ENCODE peak calls at places on chromosomes 13 and 19, in seven cellular contexts. U is cardiac muscle cell, P is upper lobe of left lung, Z is fibroblast of lung, J is GM12865, D is tibial artery, M is mammary epithelial cell. S is an unnamed sample.

GRCh38 chr19:15776264-15776663 is 11.2 kb upstream of the OR10H5 start:
- DNase-seq in U (no peak), P (no peak), Z (no peak), J (no peak), D (no peak), M (no peak), S (no peak)

GRCh38 chr13:97241761-97242160 is 19.6 kb downstream of the MBNL2 start:
- DNase-seq in U (no peak), P (no peak), Z (no peak), J (no peak), D (no peak), M (no peak), S (no peak)

GRCh38 chr13:40190656-40191100 is 475.8 kb downstream of the FOXO1 start:
- DNase-seq in U (peak), P (no peak), Z (peak), J (peak), D (peak), M (peak), S (peak)

GRCh38 chr13:87498681-87499080 is 172.5 kb upstream of the SLITRK5 start:
- DNase-seq in U (no peak), P (no peak), Z (peak), J (peak), D (no peak), M (peak), S (no peak)

GRCh38 chr19:54415208-54415900 is at the start of gene TTYH1:
- DNase-seq in U (no peak), P (peak), Z (no peak), J (no peak), D (no peak), M (no peak), S (no peak)

GRCh38 chr13:41788552-41788951 is 172.4 kb downstream of the VWA8 start:
- DNase-seq in U (peak), P (no peak), Z (no peak), J (no peak), D (no peak), M (peak), S (no peak)

GRCh38 chr19:29715695-29716581 is 877 bp upstream of the C19orf12 start:
- DNase-seq in U (peak), P (no peak), Z (peak), J (peak), D (no peak), M (no peak), S (no peak)

GRCh38 chr13:46668302-46668720 is 115.3 kb downstream of the LRCH1 start:
- DNase-seq in U (peak), P (no peak), Z (peak), J (peak), D (peak), M (peak), S (peak)

GRCh38 chr19:1501200-1501595 is 10.2 kb downstream of the REEP6 start:
- DNase-seq in U (no peak), P (peak), Z (no peak), J (no peak), D (no peak), M (no peak), S (no peak)

GRCh38 chr13:78709028-78709427 is 50.1 kb upstream of the OBI1 start:
- DNase-seq in U (no peak), P (no peak), Z (no peak), J (no peak), D (no peak), M (peak), S (no peak)

GRCh38 chr13:98457053-98457452 is 119.9 kb downstream of the STK24 start:
- DNase-seq in U (no peak), P (peak), Z (no peak), J (no peak), D (no peak), M (no peak), S (no peak)

GRCh38 chr13:77733674-77734073 is 36.2 kb downstream of the SLAIN1 start:
- DNase-seq in U (no peak), P (no peak), Z (no peak), J (no peak), D (no peak), M (no peak), S (no peak)

GRCh38 chr13:29993196-29993595 is 142.8 kb upstream of the UBL3 start:
- DNase-seq in U (no peak), P (no peak), Z (no peak), J (no peak), D (no peak), M (no peak), S (no peak)

GRCh38 chr13:60078226-60078625 is 85.5 kb downstream of the DIAPH3 start:
- DNase-seq in U (no peak), P (no peak), Z (no peak), J (no peak), D (no peak), M (peak), S (no peak)

GRCh38 chr13:93942016-93942415 is 537.5 kb downstream of the DCT start:
- DNase-seq in U (peak), P (no peak), Z (peak), J (no peak), D (no peak), M (peak), S (no peak)

GRCh38 chr13:79386125-79386822 is 19.8 kb downstream of the RBM26 start:
- DNase-seq in U (no peak), P (no peak), Z (no peak), J (peak), D (no peak), M (peak), S (no peak)

GRCh38 chr13:38868399-38868798 is 122.2 kb downstream of the STOML3 start:
- DNase-seq in U (no peak), P (no peak), Z (no peak), J (no peak), D (no peak), M (no peak), S (no peak)

GRCh38 chr13:31950121-31950810 is 81.3 kb upstream of the FRY start:
- DNase-seq in U (no peak), P (no peak), Z (no peak), J (no peak), D (no peak), M (no peak), S (no peak)

GRCh38 chr13:49649244-49649962 is 21.1 kb downstream of the ARL11 start:
- DNase-seq in U (peak), P (no peak), Z (peak), J (no peak), D (no peak), M (peak), S (peak)

GRCh38 chr19:45467456-45468158 is at the start of gene FOSB:
- DNase-seq in U (peak), P (peak), Z (peak), J (peak), D (peak), M (peak), S (peak)

GRCh38 chr13:103000157-103000556 is 66.1 kb downstream of the SLC10A2 start:
- DNase-seq in U (no peak), P (no peak), Z (no peak), J (no peak), D (no peak), M (no peak), S (no peak)

GRCh38 chr19:39637891-39638290 is 17.8 kb upstream of the LGALS16 start:
- DNase-seq in U (no peak), P (no peak), Z (no peak), J (no peak), D (no peak), M (no peak), S (no peak)

GRCh38 chr13:88887045-88887662 is 1216.0 kb downstream of the SLITRK5 start:
- DNase-seq in U (no peak), P (no peak), Z (no peak), J (peak), D (no peak), M (no peak), S (no peak)

GRCh38 chr13:33676045-33676699 is 141.8 kb upstream of the RFC3 start:
- DNase-seq in U (peak), P (no peak), Z (peak), J (no peak), D (no peak), M (no peak), S (peak)

GRCh38 chr13:54373211-54373610 is 1344.6 kb downstream of the OLFM4 start:
- DNase-seq in U (no peak), P (no peak), Z (no peak), J (no peak), D (no peak), M (no peak), S (no peak)

GRCh38 chr19:49913720-49914119 is 15.3 kb upstream of the ATF5 start:
- DNase-seq in U (no peak), P (no peak), Z (no peak), J (no peak), D (no peak), M (no peak), S (no peak)

GRCh38 chr13:100707818-100708740 is 33.5 kb upstream of the TMTC4 start:
- DNase-seq in U (peak), P (no peak), Z (no peak), J (no peak), D (no peak), M (peak), S (no peak)

GRCh38 chr19:18772620-18773587 is 18.2 kb downstream of the COMP start:
- DNase-seq in U (no peak), P (peak), Z (no peak), J (no peak), D (no peak), M (peak), S (no peak)

GRCh38 chr13:103772576-103772975 is 706.4 kb upstream of the SLC10A2 start:
- DNase-seq in U (no peak), P (no peak), Z (no peak), J (peak), D (no peak), M (no peak), S (no peak)

GRCh38 chr19:16180611-16181010 is 4.6 kb upstream of the FAM32A start:
- DNase-seq in U (peak), P (no peak), Z (peak), J (no peak), D (no peak), M (peak), S (peak)

GRCh38 chr13:23741879-23742510 is 147.2 kb downstream of the MIPEP start:
- DNase-seq in U (no peak), P (no peak), Z (no peak), J (peak), D (no peak), M (no peak), S (no peak)

GRCh38 chr13:57557979-57558529 is 73.5 kb upstream of the PCDH17 start:
- DNase-seq in U (peak), P (no peak), Z (peak), J (no peak), D (no peak), M (no peak), S (no peak)

GRCh38 chr13:47794963-47795362 is 206.1 kb downstream of the SUCLA2 start:
- DNase-seq in U (peak), P (no peak), Z (peak), J (peak), D (no peak), M (peak), S (peak)

GRCh38 chr19:43468354-43469159 is 3.1 kb upstream of the LYPD3 start:
- DNase-seq in U (no peak), P (no peak), Z (no peak), J (no peak), D (no peak), M (peak), S (no peak)

GRCh38 chr13:79481685-79482052 is 714 bp downstream of the NDFIP2 start:
- DNase-seq in U (no peak), P (no peak), Z (no peak), J (peak), D (no peak), M (peak), S (no peak)

GRCh38 chr13:19266979-19267378 is 85.4 kb upstream of the TUBA3C start:
- DNase-seq in U (no peak), P (no peak), Z (no peak), J (no peak), D (no peak), M (no peak), S (no peak)

GRCh38 chr13:109700176-109700575 is 86.2 kb downstream of the IRS2 start:
- DNase-seq in U (peak), P (peak), Z (peak), J (no peak), D (peak), M (peak), S (peak)

GRCh38 chr19:8680676-8681344 is 17.8 kb downstream of the ACTL9 start:
- DNase-seq in U (no peak), P (no peak), Z (no peak), J (no peak), D (no peak), M (no peak), S (no peak)

GRCh38 chr19:6725513-6726231 is 5.2 kb upstream of the C3 start:
- DNase-seq in U (no peak), P (no peak), Z (no peak), J (no peak), D (no peak), M (no peak), S (no peak)

GRCh38 chr19:6723108-6723618 is 2.7 kb upstream of the C3 start:
- DNase-seq in U (peak), P (no peak), Z (peak), J (no peak), D (peak), M (peak), S (peak)

GRCh38 chr19:6721773-6722172 is 1.3 kb upstream of the C3 start:
- DNase-seq in U (no peak), P (no peak), Z (no peak), J (peak), D (no peak), M (no peak), S (no peak)

GRCh38 chr19:6724631-6725185 is 4.3 kb upstream of the C3 start:
- DNase-seq in U (no peak), P (no peak), Z (no peak), J (no peak), D (no peak), M (no peak), S (no peak)

DNA sequence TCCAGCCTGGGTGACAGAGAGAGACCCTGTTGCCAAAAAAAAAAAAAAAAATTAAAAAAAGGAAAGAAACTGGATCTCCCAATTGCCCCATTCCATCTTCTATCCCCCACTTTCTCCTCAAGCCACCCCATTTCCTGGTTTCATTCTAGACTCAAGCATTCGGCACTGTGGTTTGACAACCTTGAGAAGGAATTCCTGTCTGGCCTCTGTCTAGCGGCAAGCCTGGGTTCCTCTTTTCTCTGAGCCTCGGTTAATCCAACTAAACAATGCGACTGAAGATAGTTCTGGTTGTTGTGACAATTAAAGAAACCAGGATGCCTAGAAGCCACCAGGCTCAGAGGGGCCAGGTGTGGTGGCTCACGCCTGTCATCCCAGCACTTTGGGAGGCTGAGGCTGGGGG is 3.3 kb upstream of the C3 start:
- DNase-seq in U (peak), P (no peak), Z (no peak), J (no peak), D (no peak), M (no peak), S (peak)
- H3K4me3 ChIP-seq in U (no peak), P (no peak), Z (no peak), J (no peak), D (no peak), M (no peak), S (no peak)

DNA sequence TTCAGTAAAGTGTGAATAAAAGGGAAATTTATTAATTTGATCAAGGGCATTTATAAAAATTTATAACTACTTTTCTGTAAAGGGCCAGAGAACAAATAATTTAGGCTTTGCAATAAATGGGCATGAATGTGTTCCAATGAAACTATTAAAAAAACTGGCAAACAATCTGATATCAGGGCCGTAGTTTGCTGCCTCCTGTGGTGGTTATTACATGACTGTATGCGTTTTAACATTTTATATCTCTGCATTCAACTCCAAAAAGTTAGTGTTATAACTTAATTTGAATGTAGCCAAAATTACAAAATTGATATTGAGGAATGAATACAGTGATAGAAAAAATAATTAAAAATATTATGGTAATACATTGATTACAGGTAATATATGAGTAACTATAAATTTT is 80.5 kb upstream of the POSTN start:
- DNase-seq in U (no peak), P (no peak), Z (no peak), J (no peak), D (no peak), M (no peak), S (no peak)
- TF ChIP-seq CTCF in U (peak), P (no peak), Z (peak), J (no peak), D (no peak), M (peak), S (peak)

DNA sequence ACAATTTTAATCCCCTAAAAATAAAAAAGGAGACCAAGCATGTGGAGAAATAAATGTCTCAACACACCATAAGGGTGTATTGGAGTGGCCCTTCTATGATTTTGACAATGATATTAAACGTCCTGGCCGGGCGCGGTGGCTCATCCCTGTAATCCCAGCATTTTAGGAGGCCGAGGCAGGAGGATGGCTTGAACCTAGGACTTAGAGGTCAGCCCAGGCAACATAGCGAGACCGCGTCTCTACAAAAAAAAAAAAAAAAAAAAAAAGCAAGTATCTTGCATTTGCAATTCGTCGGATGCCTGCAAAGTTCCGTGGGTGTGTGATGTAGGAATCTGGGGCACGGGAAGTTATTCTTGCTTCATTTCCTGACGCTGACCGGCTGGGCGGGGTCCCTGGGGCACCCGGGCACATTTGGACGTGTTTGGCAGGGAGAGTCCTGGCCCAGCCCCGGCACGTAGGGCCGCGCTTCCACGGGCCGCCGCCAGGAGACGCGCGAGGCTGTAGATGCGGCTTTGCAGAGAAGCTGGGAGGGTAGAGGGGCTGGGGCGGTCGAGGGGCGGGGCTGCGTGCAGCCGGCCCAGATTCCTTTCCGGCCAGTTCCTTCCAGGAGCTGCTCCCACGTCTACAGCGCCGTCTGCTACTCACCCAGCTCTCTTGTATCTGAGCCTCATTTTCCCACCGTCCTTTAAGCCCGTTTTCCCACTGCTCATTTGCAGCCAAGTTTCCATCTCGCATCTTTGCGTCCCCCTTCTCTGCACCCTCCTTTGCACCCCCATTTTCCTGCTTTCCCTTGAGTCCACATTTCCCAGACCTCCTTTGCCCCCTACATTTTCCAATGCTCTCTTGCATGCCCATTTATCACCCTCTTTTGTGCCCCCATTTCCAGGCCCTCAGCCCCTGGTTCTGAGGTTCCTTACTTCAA is 2.2 kb upstream of the TSPAN16 start:
- DNase-seq in U (peak), P (peak), Z (peak), J (peak), D (peak), M (peak), S (peak)
- H3K4me3 ChIP-seq in U (peak), P (peak), Z (peak), J (no peak), D (peak), M (no peak), S (peak)

DNA sequence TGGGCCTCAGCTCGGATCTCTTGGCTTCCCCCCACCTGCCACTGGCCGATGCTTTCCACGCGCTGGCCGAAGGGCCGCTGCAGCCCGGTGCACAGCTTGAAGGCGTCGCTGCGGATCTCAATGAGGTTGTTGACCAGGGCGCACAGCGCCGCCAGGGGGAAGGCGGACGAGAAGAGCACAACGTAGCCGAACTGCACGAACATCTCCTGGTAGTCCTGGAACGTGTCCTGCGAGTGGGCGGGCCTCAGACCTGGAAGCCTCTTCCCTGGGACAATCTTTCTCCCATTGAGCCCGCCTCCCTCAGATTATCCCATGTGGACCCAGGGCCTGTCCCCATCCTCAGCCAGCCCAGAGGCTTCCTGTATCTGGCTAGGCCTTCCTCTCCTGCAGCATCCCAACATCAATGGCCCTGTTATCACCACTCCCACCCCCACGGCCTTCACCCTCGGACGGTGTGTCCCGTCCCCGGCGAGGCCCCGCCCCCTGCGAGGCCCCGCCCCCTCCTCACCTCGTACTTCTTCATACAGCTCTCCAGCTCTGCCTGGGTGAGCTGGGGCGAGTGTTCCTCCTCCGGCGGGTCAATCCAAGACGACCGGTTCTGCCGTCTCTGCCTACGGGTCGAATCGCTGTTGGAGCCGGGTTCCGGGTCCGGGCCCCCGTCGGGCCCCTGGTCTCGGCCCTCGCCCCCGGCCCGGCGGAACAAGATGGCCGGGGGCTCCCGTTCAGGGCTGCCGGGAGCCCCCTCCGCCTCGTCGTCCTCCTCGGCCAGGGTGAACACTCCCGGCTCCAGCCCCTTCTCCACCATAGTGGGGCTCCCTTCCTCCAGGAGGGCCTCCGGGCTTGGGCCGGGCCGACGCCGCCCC is 6.8 kb downstream of the ANO8 start:
- DNase-seq in U (peak), P (peak), Z (peak), J (peak), D (no peak), M (peak), S (no peak)
- TF ChIP-seq CTCF in U (peak), P (no peak), Z (no peak), J (no peak), D (no peak), M (peak), S (no peak)

GRCh38 chr19:48638831-48639381 is 1.7 kb upstream of the DBP start:
- DNase-seq in U (no peak), P (peak), Z (no peak), J (peak), D (no peak), M (no peak), S (no peak)
- H3K4me3 ChIP-seq in U (no peak), P (peak), Z (no peak), J (peak), D (peak), M (no peak), S (no peak)

DNA sequence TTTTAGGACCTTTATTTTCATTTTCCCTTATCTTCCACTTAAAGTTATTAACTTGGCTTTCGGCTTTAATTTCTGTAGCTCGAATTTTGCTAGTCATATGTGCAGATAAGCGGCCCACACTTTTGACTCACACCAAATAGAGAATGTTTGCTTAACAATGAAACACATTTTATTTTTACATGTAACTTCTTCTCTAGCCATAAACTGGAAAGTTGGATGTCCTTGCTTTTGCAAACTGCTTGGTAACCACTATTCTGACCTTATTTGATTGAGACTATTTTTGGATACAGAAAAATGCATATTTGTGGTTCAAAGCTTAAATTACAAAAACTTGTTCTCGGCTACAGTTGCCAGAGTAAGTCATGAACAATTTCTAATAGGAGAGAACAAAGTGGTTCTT is 600.0 kb downstream of the KCTD12 start:
- DNase-seq in U (peak), P (no peak), Z (peak), J (no peak), D (no peak), M (no peak), S (peak)
- TF ChIP-seq CTCF in U (no peak), P (no peak), Z (no peak), J (no peak), D (no peak), M (no peak), S (no peak)

S was measured in AG10803.